ENCODE peak calls at places on chromosomes 6 and 20, in four cellular contexts. R is H9, I is H1, E is mesendoderm. S is an unnamed sample.

GRCh38 chr6:122276637-122277036 is 122.8 kb upstream of the HSF2 start:
- DNase-seq in E (no peak), I (no peak), R (no peak), S (no peak)

GRCh38 chr20:36312724-36313441 is 6.7 kb downstream of the DLGAP4 start:
- DNase-seq in I (no peak), R (no peak), E (no peak), S (no peak)

GRCh38 chr20:51022803-51023616 is at the start of gene KCNG1:
- DNase-seq in R (peak), I (peak), E (peak), S (peak)

GRCh38 chr6:82396964-82397761 is 33.5 kb downstream of the TPBG start:
- DNase-seq in E (no peak), I (no peak), R (no peak), S (peak)

GRCh38 chr6:30769088-30769852 is 24.9 kb upstream of the IER3 start:
- DNase-seq in R (peak), E (peak), I (peak), S (peak)

GRCh38 chr6:139823099-139823807 is 448.8 kb upstream of the CITED2 start:
- DNase-seq in I (no peak), R (no peak), E (no peak), S (no peak)

GRCh38 chr6:53618219-53618618 is 47.3 kb downstream of the KLHL31 start:
- DNase-seq in R (no peak), E (no peak), I (no peak), S (no peak)

GRCh38 chr6:19128701-19129100 is 708.5 kb upstream of the ID4 start:
- DNase-seq in R (no peak), E (no peak), I (no peak), S (no peak)

GRCh38 chr20:11181964-11182363 is 508.2 kb upstream of the JAG1 start:
- DNase-seq in I (no peak), R (no peak), E (no peak), S (no peak)

GRCh38 chr20:18394363-18394762 is 72.5 kb downstream of the DZANK1 start:
- DNase-seq in I (no peak), R (peak), E (peak), S (no peak)

GRCh38 chr6:9335470-9335869 is 900.1 kb upstream of the SLC35B3 start:
- DNase-seq in I (no peak), E (no peak), R (no peak), S (no peak)

GRCh38 chr6:34243131-34243771 is 5.6 kb downstream of the SMIM29 start:
- DNase-seq in R (no peak), E (no peak), I (no peak), S (peak)

GRCh38 chr6:53718597-53719460 is 53.3 kb upstream of the KLHL31 start:
- DNase-seq in R (no peak), E (peak), I (no peak), S (peak)

GRCh38 chr6:53986165-53986720 is 125.0 kb upstream of the MLIP start:
- DNase-seq in R (no peak), E (peak), I (no peak), S (peak)

GRCh38 chr6:141956046-141956761 is 176.5 kb upstream of the GJE1 start:
- DNase-seq in I (no peak), E (peak), R (no peak), S (peak)

GRCh38 chr6:3320238-3320637 is 61.5 kb downstream of the PSMG4 start:
- DNase-seq in I (no peak), R (no peak), E (no peak), S (no peak)

GRCh38 chr6:142258305-142258704 is 43.5 kb upstream of the ADGRG6 start:
- DNase-seq in R (no peak), I (no peak), E (no peak), S (no peak)

GRCh38 chr20:63747622-63748355 is 8.2 kb downstream of the SLC2A4RG start:
- DNase-seq in R (no peak), E (no peak), I (no peak), S (no peak)

GRCh38 chr20:37220796-37221195 is 40.8 kb downstream of the GHRH start:
- DNase-seq in E (peak), R (no peak), I (no peak), S (no peak)

GRCh38 chr20:47038581-47039560 is 144.2 kb downstream of the EYA2 start:
- DNase-seq in R (no peak), E (no peak), I (no peak), S (no peak)

GRCh38 chr6:46899636-46900035 is 22.1 kb downstream of the ADGRF5 start:
- DNase-seq in E (peak), R (no peak), I (no peak), S (no peak)

GRCh38 chr6:120116343-120116742 is 766.8 kb upstream of the MAN1A1 start:
- DNase-seq in R (no peak), E (no peak), I (no peak), S (no peak)

GRCh38 chr6:110875548-110876169 is 1.1 kb downstream of the AMD1 start:
- DNase-seq in E (peak), I (no peak), R (no peak), S (no peak)

GRCh38 chr6:76881414-76881813 is 581.9 kb downstream of the HTR1B start:
- DNase-seq in R (no peak), I (no peak), E (peak), S (peak)

GRCh38 chr20:62955519-62956386 is 3.2 kb downstream of the SLC17A9 start:
- DNase-seq in I (no peak), R (no peak), E (no peak), S (no peak)

GRCh38 chr6:39800388-39801032 is 8.3 kb downstream of the DAAM2 start:
- DNase-seq in I (no peak), R (no peak), E (no peak), S (no peak)

GRCh38 chr6:25415701-25416100 is 136.5 kb downstream of the CARMIL1 start:
- DNase-seq in E (no peak), I (no peak), R (no peak), S (no peak)

GRCh38 chr6:31859923-31860322 is 2.7 kb downstream of the NEU1 start:
- DNase-seq in I (no peak), E (no peak), R (no peak), S (no peak)

GRCh38 chr20:16505894-16506293 is 67.4 kb downstream of the KIF16B start:
- DNase-seq in E (no peak), I (no peak), R (no peak), S (no peak)

GRCh38 chr6:88867841-88868558 is 95.4 kb downstream of the RNGTT start:
- DNase-seq in I (no peak), E (peak), R (no peak), S (peak)
- H4K5ac ChIP-seq in I (no peak), E (no peak), R (no peak), S (peak)

GRCh38 chr6:41690541-41691330 is 44.7 kb downstream of the TFEB start:
- DNase-seq in E (no peak), R (no peak), I (no peak), S (no peak)
- H4K5ac ChIP-seq in E (no peak), R (no peak), I (no peak), S (no peak)

GRCh38 chr6:11224966-11225463 is 7.5 kb downstream of the NEDD9 start:
- DNase-seq in R (no peak), I (no peak), E (no peak), S (no peak)
- H4K5ac ChIP-seq in R (no peak), I (no peak), E (no peak), S (no peak)

GRCh38 chr6:69391106-69391505 is 405.7 kb downstream of the LMBRD1 start:
- DNase-seq in I (no peak), E (no peak), R (no peak), S (no peak)
- H4K5ac ChIP-seq in I (no peak), E (no peak), R (no peak), S (no peak)

GRCh38 chr6:143490775-143491174 is 20.7 kb downstream of the FUCA2 start:
- DNase-seq in E (no peak), I (no peak), R (no peak), S (no peak)

GRCh38 chr6:143486752-143487151 is 24.8 kb downstream of the FUCA2 start:
- DNase-seq in R (no peak), E (no peak), I (no peak), S (no peak)

GRCh38 chr6:143485967-143486366 is 25.6 kb downstream of the FUCA2 start:
- DNase-seq in E (no peak), I (no peak), R (no peak), S (peak)

DNA sequence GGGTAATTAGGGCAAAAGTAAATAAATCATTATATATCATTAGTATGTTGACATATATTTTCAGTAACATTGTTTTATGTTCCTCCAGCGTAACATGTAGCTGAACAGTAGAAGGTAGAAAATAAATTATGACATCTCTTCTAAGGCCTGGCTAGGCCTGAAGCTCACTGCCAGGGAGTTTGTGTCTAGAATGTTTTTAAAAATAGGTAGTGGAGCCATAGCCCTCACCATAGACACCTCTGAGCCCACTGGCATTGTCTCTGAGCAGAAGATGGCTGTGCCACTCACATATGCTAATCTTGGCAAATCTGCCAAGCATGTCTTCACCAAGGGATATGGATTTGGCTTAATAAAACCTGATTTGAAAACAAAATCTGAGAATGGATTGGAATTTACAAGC is 21.3 kb downstream of the FUCA2 start:
- DNase-seq in I (no peak), R (no peak), E (no peak), S (no peak)
- H4K5ac ChIP-seq in I (no peak), R (no peak), E (no peak), S (no peak)

S was measured in IMR-90.